ENCODE peak calls at places on chromosomes 11 and 22, in six cellular contexts. O is naive thymus-derived CD8-positive, alpha-beta T cell; T is stimulated activated CD8-positive, alpha-beta memory T cell treated with anti-CD3 and anti-CD28 coated beads, Interleukin-7, amount 100 ng/mL, for 1 hour; Q is nephron progenitor cell; P is HT1080; N is NCI-H1105. R is an unnamed sample.

GRCh38 chr22:20494978-20495860 is at the start of gene KLHL22:
- DNase-seq in O (no peak), P (no peak), N (peak; percentile 36), T (no peak), Q (peak; percentile 43), R (peak; percentile 74)

GRCh38 chr11:63404536-63404935 is 35.0 kb downstream of the SLC22A9 start:
- DNase-seq in T (no peak), O (no peak), Q (no peak), N (no peak), P (no peak), R (no peak)

GRCh38 chr11:32892355-32893090 is at the start of gene QSER1:
- DNase-seq in Q (peak; percentile 78), P (peak; percentile 47), T (peak; percentile 36), N (peak; percentile 81), O (peak; percentile 65), R (peak; percentile 70)

GRCh38 chr11:102420547-102420946 is 32.0 kb downstream of the TMEM123 start:
- DNase-seq in N (no peak), T (no peak), P (no peak), O (no peak), Q (no peak), R (no peak)

GRCh38 chr11:71962428-71963038 is 33.7 kb downstream of the RNF121 start:
- DNase-seq in T (no peak), Q (no peak), N (no peak), O (no peak), P (no peak), R (no peak)

GRCh38 chr11:61718046-61718531 is 34.3 kb upstream of the MYRF start:
- DNase-seq in Q (no peak), N (no peak), T (no peak), P (no peak), O (no peak), R (no peak)

GRCh38 chr11:73227571-73228211 is 9.6 kb downstream of the P2RY2 start:
- DNase-seq in Q (peak; percentile 6), O (no peak), N (no peak), P (no peak), T (no peak), R (no peak)

GRCh38 chr11:86748296-86748695 is 52.0 kb upstream of the PRSS23 start:
- DNase-seq in Q (no peak), P (no peak), T (no peak), O (no peak), N (no peak), R (no peak)

GRCh38 chr11:68352591-68352990 is 40.2 kb downstream of the LRP5 start:
- DNase-seq in T (no peak), O (no peak), P (peak; percentile 6), Q (no peak), N (no peak), R (no peak)

GRCh38 chr11:14386895-14387480 is 28.0 kb upstream of the RRAS2 start:
- DNase-seq in P (no peak), Q (peak; percentile 48), N (peak; percentile 6), O (no peak), T (no peak), R (peak; percentile 28)

GRCh38 chr11:86115542-86116385 is 46.9 kb upstream of the PICALM start:
- DNase-seq in Q (no peak), N (no peak), O (no peak), T (no peak), P (no peak), R (no peak)

GRCh38 chr11:83483808-83484207 is 197.6 kb upstream of the CCDC90B start:
- DNase-seq in N (no peak), O (no peak), P (no peak), Q (no peak), T (no peak), R (no peak)

GRCh38 chr11:120120805-120121335 is 17.0 kb downstream of the TRIM29 start:
- DNase-seq in Q (no peak), O (no peak), T (no peak), N (no peak), P (no peak), R (no peak)

GRCh38 chr11:45110562-45110961 is 35.9 kb upstream of the PRDM11 start:
- DNase-seq in O (no peak), Q (peak; percentile 51), P (peak; percentile 46), T (no peak), N (peak; percentile 73), R (peak; percentile 34)

GRCh38 chr11:118789501-118790356 is 1.2 kb downstream of the DDX6 start:
- DNase-seq in N (peak; percentile 65), T (no peak), Q (no peak), O (no peak), P (peak; percentile 4), R (no peak)

GRCh38 chr11:843818-844692 is 1.4 kb downstream of the TSPAN4 start:
- DNase-seq in P (peak; percentile 96), Q (peak; percentile 70), N (no peak), O (no peak), T (no peak), R (no peak)

GRCh38 chr22:17922925-17923898 is 101.1 kb downstream of the MICAL3 start:
- DNase-seq in N (no peak), P (peak; percentile 73), T (no peak), O (no peak), Q (no peak), R (no peak)

GRCh38 chr11:85109141-85109540 is 518.0 kb downstream of the DLG2 start:
- DNase-seq in N (no peak), P (no peak), T (no peak), Q (no peak), O (no peak), R (no peak)

GRCh38 chr11:702731-703461 is 3.1 kb upstream of the EPS8L2 start:
- DNase-seq in N (no peak), T (no peak), P (peak; percentile 76), O (no peak), Q (no peak), R (no peak)

GRCh38 chr11:70472240-70472639 is 73.9 kb downstream of the CTTN start:
- DNase-seq in P (no peak), T (no peak), O (no peak), Q (no peak), N (no peak), R (no peak)

GRCh38 chr22:25159028-25159427 is 40.6 kb upstream of the CRYBB3 start:
- DNase-seq in O (no peak), N (no peak), P (peak; percentile 34), T (no peak), Q (no peak), R (peak; percentile 39)

GRCh38 chr11:132409591-132410375 is 1039.4 kb downstream of the NTM start:
- DNase-seq in T (no peak), O (no peak), N (no peak), P (no peak), Q (no peak), R (no peak)

GRCh38 chr11:86484795-86485166 is 110.1 kb downstream of the CCDC81 start:
- DNase-seq in N (no peak), P (no peak), Q (no peak), T (no peak), O (no peak), R (no peak)

GRCh38 chr11:100632970-100633452 is 54.1 kb upstream of the ARHGAP42 start:
- DNase-seq in O (no peak), Q (no peak), P (no peak), N (peak; percentile 9), T (no peak), R (peak; percentile 77)

GRCh38 chr11:112478806-112479205 is 218.1 kb upstream of the PLET1 start:
- DNase-seq in Q (no peak), T (no peak), P (no peak), O (no peak), N (no peak), R (no peak)